ENCODE peak calls at places on chromosomes 4 and X, in four cellular contexts. E is bronchial epithelial cell, O is Peyer's patch, R is GM13976. A is an unnamed sample.

GRCh38 chr4:68865178-68865638 is 49.4 kb downstream of the UGT2B10 start:
- DNase-seq in E (peak), R (no peak), O (no peak), A (no peak)

GRCh38 chrX:9465380-9466114 is 689 bp downstream of the TBL1X start:
- DNase-seq in E (no peak), O (peak), R (peak), A (no peak)

GRCh38 chrX:49237060-49237459 is 1.8 kb downstream of the CCDC22 start:
- DNase-seq in O (no peak), E (no peak), R (no peak), A (no peak)

GRCh38 chrX:56811599-56811998 is 82.6 kb downstream of the NBDY start:
- DNase-seq in O (peak), E (no peak), R (no peak), A (no peak)

GRCh38 chrX:154458116-154458953 is at the start of gene PLXNA3:
- DNase-seq in E (no peak), R (peak), O (peak), A (peak)

GRCh38 chr4:4555916-4556315 is 14.1 kb upstream of the STX18 start:
- DNase-seq in O (no peak), R (no peak), E (no peak), A (peak)

GRCh38 chrX:7926501-7926900 is 712 bp downstream of the PNPLA4 start:
- DNase-seq in O (no peak), E (peak), R (no peak), A (peak)

GRCh38 chr4:88535090-88535755 is 11.6 kb upstream of the PYURF start:
- DNase-seq in O (no peak), R (no peak), E (peak), A (no peak)

GRCh38 chr4:169031392-169031791 is 21.3 kb upstream of the CBR4 start:
- DNase-seq in E (no peak), O (no peak), R (no peak), A (no peak)

GRCh38 chr4:105895324-105895608 is at the start of gene NPNT:
- DNase-seq in R (peak), E (no peak), O (no peak), A (no peak)

GRCh38 chr4:139300431-139301142 is 718 bp upstream of the NAA15 start:
- DNase-seq in O (no peak), E (peak), R (no peak), A (peak)

GRCh38 chr4:39410415-39410814 is 3.7 kb downstream of the KLB start:
- DNase-seq in O (no peak), E (no peak), R (no peak), A (no peak)

DNA sequence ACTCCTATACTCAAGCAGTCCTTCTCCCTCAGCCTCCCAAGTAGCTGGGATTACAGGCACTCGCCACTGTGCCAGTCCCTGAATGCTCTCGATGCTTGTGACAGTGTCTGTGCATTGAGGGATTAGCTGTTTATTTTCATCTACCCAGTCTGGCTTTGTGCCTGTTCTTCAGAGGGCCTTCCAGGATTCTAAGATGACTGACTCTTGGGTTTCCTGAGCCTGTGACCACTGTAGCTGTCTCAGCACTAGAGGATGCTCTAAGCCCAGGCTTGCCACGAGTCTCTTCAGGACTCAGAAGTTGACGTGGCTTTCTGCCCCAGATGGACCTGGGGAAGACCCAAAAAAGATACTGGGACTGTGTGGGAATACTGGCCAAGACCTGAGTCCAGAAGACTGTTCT is 201.4 kb downstream of the ARHGAP10 start:
- DNase-seq in E (no peak), R (no peak), O (no peak), A (no peak)
- TF ChIP-seq CTCF in E (no peak), R (no peak), O (no peak), A (no peak)

GRCh38 chr4:37684154-37684553 is 2.0 kb downstream of the RELL1 start:
- DNase-seq in E (no peak), O (no peak), R (no peak), A (no peak)

GRCh38 chr4:37685726-37686372 is 327 bp downstream of the RELL1 start:
- DNase-seq in O (peak), E (no peak), R (peak), A (peak)

GRCh38 chr4:37685211-37685725 is 908 bp downstream of the RELL1 start:
- DNase-seq in O (no peak), E (peak), R (no peak), A (peak)

GRCh38 chr4:37680089-37680488 is 6.1 kb downstream of the RELL1 start:
- DNase-seq in O (no peak), R (no peak), E (no peak), A (no peak)

DNA sequence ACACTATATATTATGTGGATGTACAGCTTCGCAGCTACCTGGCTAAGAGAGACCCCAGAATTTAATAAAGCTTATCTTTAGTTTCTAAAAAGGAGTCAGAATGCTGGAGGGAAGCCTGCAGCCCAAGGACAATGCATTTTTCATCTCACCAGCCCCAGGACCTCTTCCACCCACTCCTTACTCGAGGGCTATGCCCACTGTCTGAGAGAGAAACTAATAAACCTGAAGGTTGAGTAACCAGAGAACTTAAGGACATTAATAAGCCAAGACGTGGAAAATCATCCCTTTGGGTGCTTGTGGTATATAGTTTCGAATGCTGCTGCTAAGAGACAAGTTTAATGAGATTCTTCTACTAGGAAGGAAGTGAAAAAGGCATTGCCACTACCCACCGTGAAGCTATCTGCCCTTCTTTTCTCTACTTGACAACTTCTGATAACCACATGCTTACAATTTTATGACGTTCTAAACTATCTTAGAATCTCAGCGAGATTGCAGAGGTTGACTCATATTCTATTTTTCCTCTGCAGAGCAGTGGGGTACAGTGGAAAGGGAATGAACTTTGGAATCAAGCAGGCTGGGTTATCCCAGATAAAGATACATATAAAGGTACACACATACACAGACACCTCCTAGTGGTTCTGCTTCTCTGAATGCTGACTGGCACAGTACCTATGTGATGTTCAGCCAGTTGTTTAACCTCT is 3.3 kb downstream of the RELL1 start:
- DNase-seq in O (no peak), E (no peak), R (peak), A (peak)
- TF ChIP-seq CTCF in O (peak), E (peak), R (no peak), A (peak)

GRCh38 chr4:92270908-92271307 is 32.9 kb upstream of the GRID2 start:
- DNase-seq in O (no peak), E (no peak), R (no peak), A (peak)
- TF ChIP-seq CTCF in O (no peak), E (no peak), R (no peak), A (no peak)

DNA sequence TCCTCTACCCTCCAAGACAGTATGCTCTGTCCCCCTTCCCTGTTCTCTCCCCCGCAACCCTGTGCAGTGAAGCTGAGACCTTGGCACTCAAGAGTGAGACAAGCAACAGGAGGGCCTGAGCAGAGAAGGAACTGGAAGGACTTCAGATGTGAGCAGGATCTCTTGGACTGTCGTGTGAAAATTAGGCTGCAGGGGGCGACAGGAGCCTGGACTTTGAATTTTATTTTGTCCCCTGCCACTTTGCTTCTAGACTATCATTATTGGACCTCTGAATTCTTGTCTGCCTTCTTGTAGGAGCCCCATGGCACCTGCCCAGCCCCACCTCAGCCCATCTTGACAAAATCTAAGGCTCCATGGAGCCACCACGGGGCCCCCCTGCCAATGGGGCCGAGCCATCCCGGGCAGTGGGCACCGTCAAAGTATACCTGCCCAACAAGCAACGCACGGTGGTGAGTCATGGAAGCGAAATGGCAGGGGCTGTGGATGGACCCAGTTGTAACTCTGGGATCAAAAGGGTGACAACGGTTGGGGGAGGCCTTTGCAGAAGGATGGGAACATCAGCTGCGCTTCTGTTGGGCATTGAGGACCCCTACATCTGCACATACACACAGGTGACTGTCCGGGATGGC is 1.7 kb downstream of the ARAF start:
- DNase-seq in O (no peak), R (no peak), E (no peak), A (no peak)
- TF ChIP-seq CTCF in O (no peak), R (peak), E (peak), A (peak)

DNA sequence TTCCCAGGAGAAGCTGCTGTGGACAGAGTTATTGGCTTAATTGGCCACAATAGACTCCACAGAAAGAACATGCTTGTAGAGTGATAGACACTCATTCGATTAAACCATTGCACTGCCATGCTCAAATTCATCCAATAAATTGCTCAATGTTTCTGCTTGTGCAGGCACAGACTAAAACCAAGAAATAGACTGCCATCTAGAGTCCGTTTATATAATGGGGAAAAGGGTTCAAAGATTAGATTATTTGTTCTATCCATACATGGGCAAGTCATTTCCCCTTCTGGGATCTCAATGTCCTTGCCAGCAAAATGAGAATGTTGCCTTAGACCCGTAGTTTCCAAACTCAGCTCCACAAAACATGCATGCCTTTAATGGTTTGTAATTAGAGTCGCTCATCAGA is 8.7 kb downstream of the SMIM10 start:
- DNase-seq in O (no peak), E (peak), R (peak), A (peak)
- TF ChIP-seq CTCF in O (peak), E (peak), R (peak), A (peak)

DNA sequence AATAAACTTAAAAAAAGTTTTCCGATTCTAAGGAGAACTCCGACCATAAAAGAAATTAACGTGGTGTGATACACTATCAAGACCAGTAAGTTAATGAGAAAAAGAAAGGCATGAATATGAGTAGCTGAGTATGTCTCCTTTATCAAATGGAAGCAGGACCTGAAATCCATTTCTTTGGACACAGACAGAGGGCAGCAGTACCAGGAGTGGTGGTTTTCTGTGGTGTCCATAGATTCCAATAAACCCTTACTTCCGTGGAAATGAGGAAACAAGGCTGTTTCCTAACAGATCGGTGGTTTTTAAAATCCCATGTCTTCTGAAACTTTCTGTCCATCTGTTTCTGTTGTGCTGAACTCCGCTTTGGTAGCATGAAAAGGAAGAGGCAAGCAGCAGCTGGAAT is 128.5 kb upstream of the TSPAN5 start:
- DNase-seq in E (no peak), O (no peak), R (no peak), A (peak)
- TF ChIP-seq CTCF in E (peak), O (no peak), R (no peak), A (no peak)

GRCh38 chrX:70954871-70955270 is 24.0 kb upstream of the SLC7A3 start:
- DNase-seq in O (no peak), R (no peak), E (no peak), A (no peak)

DNA sequence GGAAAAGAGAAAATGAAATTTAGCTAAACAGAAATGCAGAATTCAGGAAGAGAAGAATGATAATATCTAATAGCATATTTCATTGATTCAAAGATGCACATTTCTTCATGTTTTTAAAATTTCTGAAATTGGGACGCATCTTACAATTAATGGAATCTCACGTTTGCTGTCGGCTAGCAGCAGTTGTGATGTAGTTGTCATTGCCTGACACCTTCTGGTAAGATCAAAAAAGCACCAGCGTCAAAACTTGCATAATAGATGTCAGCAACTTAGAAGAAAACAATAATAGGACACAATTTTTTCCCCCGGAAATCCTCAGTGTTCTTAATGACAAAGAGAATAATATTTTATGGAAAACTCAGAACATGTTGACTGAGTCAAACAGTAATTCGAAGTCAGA is 29.8 kb upstream of the SLC7A3 start:
- DNase-seq in R (no peak), E (peak), O (no peak), A (peak)
- TF ChIP-seq CTCF in R (no peak), E (peak), O (no peak), A (peak)

DNA sequence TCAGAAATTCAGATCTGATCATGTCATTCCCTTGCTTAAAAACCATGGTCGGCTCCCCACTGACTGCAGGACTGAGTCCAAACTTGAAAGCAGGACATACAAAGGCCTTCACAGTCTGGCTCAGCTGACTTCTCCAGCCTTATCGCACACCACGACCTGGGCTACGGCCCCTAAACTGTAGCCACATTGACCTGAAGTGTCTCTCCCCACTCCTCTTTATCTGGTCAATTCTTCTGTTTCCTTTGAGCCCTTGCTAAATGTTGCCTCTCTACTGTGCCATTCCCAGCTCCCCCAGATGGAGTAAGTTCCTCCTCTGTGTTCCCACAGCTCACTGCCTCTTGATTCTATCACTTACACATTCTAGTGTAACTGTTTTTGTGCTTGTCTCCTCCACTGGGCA is 60.5 kb upstream of the CITED1 start:
- DNase-seq in E (no peak), O (no peak), R (no peak), A (no peak)
- TF ChIP-seq CTCF in E (no peak), O (no peak), R (no peak), A (no peak)

GRCh38 chr4:77578145-77578544 is 27.5 kb upstream of the CXCL13 start:
- DNase-seq in O (no peak), E (no peak), R (no peak), A (no peak)
- TF ChIP-seq CTCF in O (no peak), E (no peak), R (no peak), A (no peak)

GRCh38 chr4:165096776-165097175 is 15.9 kb downstream of the TMEM192 start:
- DNase-seq in R (peak), O (no peak), E (peak), A (peak)
- TF ChIP-seq CTCF in R (peak), O (peak), E (peak), A (peak)